ENCODE peak calls at places on chromosome X, in five cellular contexts. V is naive thymus-derived CD8-positive, alpha-beta T cell; G is sciatic nerve; W is stimulated activated CD4-positive, alpha-beta T cell treated with anti-CD3 and anti-CD28 coated beads, Interleukin-12 subunit alpha, Interleukin-12 subunit beta, amount 100 ng/mL, for 24 hours; J is ureter. L is an unnamed sample.

GRCh38 chrX:10404435-10404834 is 215.9 kb downstream of the MID1 start:
- DNase-seq in V (no peak), W (no peak), J (no peak), G (no peak), L (no peak)

GRCh38 chrX:131741103-131741581 is 197.3 kb downstream of the OR13H1 start:
- DNase-seq in W (no peak), G (peak; percentile 92), J (peak; percentile 90), V (no peak), L (peak; percentile 87)

GRCh38 chrX:13092455-13092941 is 48.1 kb upstream of the FAM9C start:
- DNase-seq in G (no peak), J (peak; percentile 62), W (peak; percentile 42), V (peak; percentile 91), L (no peak)

GRCh38 chrX:154142950-154143745 is 895 bp upstream of the OPN1LW start:
- DNase-seq in G (peak; percentile 25), V (no peak), W (no peak), J (no peak), L (peak; percentile 58)

GRCh38 chrX:97260679-97261078 is 377.0 kb downstream of the RPA4 start:
- DNase-seq in W (no peak), J (no peak), V (no peak), G (no peak), L (no peak)

GRCh38 chrX:130416785-130417184 is 15.0 kb downstream of the RBMX2 start:
- DNase-seq in V (no peak), G (no peak), J (peak; percentile 9), W (no peak), L (no peak)

GRCh38 chrX:119521246-119521645 is 44.0 kb downstream of the STEEP1 start:
- DNase-seq in G (no peak), V (no peak), J (no peak), W (no peak), L (no peak)

GRCh38 chrX:3743821-3744439 is 30.5 kb upstream of the PRKX start:
- DNase-seq in G (no peak), V (no peak), W (no peak), J (no peak), L (no peak)

GRCh38 chrX:38820751-38821150 is 19.5 kb downstream of the MID1IP1 start:
- DNase-seq in V (no peak), W (no peak), G (no peak), J (no peak), L (no peak)

GRCh38 chrX:13254870-13255269 is 65.0 kb downstream of the ATXN3L start:
- DNase-seq in G (no peak), J (no peak), V (no peak), W (no peak), L (no peak)

GRCh38 chrX:101617211-101618191 is at the start of gene ARMCX6:
- DNase-seq in G (peak; percentile 87), V (peak; percentile 89), J (peak; percentile 75), W (peak; percentile 38), L (peak; percentile 86)

GRCh38 chrX:97845451-97845850 is 961.7 kb downstream of the RPA4 start:
- DNase-seq in W (no peak), V (no peak), G (no peak), J (no peak), L (peak; percentile 58)

GRCh38 chrX:54494970-54495813 is 842 bp downstream of the FGD1 start:
- DNase-seq in V (no peak), J (no peak), G (no peak), W (no peak), L (no peak)

GRCh38 chrX:30151964-30152363 is 63.4 kb upstream of the MAGEB2 start:
- DNase-seq in G (no peak), W (no peak), J (no peak), V (no peak), L (no peak)

GRCh38 chrX:107729558-107730297 is 45.9 kb downstream of the TSC22D3 start:
- DNase-seq in G (no peak), V (no peak), W (no peak), J (no peak), L (peak; percentile 84)

GRCh38 chrX:11143931-11144678 is 33.0 kb downstream of the HCCS start:
- DNase-seq in W (no peak), V (peak; percentile 67), G (peak; percentile 64), J (peak; percentile 75), L (no peak)

GRCh38 chrX:27439771-27440170 is 23.4 kb downstream of the PPP4R3C start:
- DNase-seq in W (no peak), V (no peak), J (no peak), G (no peak), L (no peak)

GRCh38 chrX:111100191-111100590 is 4.2 kb downstream of the PAK3 start:
- DNase-seq in W (no peak), J (no peak), G (no peak), V (no peak), L (no peak)

GRCh38 chrX:16825306-16826035 is 39.2 kb downstream of the TXLNG start:
- DNase-seq in J (no peak), G (no peak), W (no peak), V (no peak), L (no peak)

GRCh38 chrX:131812847-131813825 is 210.0 kb upstream of the STK26 start:
- DNase-seq in G (peak; percentile 88), W (peak; percentile 29), J (peak; percentile 86), V (peak; percentile 90), L (peak; percentile 88)

GRCh38 chrX:152637649-152638442 is at the start of gene GABRQ:
- DNase-seq in J (peak; percentile 43), W (no peak), G (peak; percentile 66), V (no peak), L (no peak)

GRCh38 chrX:10582215-10582733 is 38.1 kb downstream of the MID1 start:
- DNase-seq in V (no peak), G (no peak), J (no peak), W (no peak), L (no peak)

GRCh38 chrX:49058794-49059193 is at the start of gene CCDC120:
- DNase-seq in V (no peak), W (no peak), J (no peak), G (no peak), L (no peak)

GRCh38 chrX:41108007-41108683 is 22.9 kb downstream of the USP9X start:
- DNase-seq in W (no peak), G (no peak), J (no peak), V (no peak), L (no peak)

GRCh38 chrX:13305091-13305490 is 14.8 kb downstream of the ATXN3L start:
- DNase-seq in W (no peak), V (no peak), J (no peak), G (no peak), L (no peak)

GRCh38 chrX:19156223-19156622 is 34.0 kb upstream of the ADGRG2 start:
- DNase-seq in G (no peak), J (no peak), V (no peak), W (no peak), L (no peak)

GRCh38 chrX:13888284-13888683 is 71.4 kb upstream of the GPM6B start:
- DNase-seq in W (no peak), V (no peak), J (no peak), G (no peak), L (no peak)

GRCh38 chrX:107429090-107429489 is 20.4 kb upstream of the FRMPD3 start:
- DNase-seq in W (no peak), J (no peak), G (no peak), V (no peak), L (no peak)

GRCh38 chrX:19825271-19825670 is 62.1 kb downstream of the SH3KBP1 start:
- DNase-seq in G (no peak), V (no peak), J (no peak), W (no peak), L (no peak)

GRCh38 chrX:15468036-15468435 is 25.1 kb downstream of the PIR start:
- DNase-seq in J (peak; percentile 55), W (no peak), V (no peak), G (no peak), L (no peak)

L was measured in cardiac septum.